ENCODE peak calls at places on chromosomes 13 and 19, in six cellular contexts. K is body of pancreas; Z is spleen; O is effector memory CD4-positive, alpha-beta T cell; G is neural progenitor cell; S is esophagus muscularis mucosa. L is an unnamed sample.

GRCh38 chr19:35009424-35010415 is 9.6 kb downstream of the GRAMD1A start:
- DNase-seq in O (no peak), Z (no peak), K (no peak), G (no peak), S (no peak), L (no peak)

GRCh38 chr13:39597828-39598227 is 5.2 kb downstream of the LHFPL6 start:
- DNase-seq in G (no peak), Z (no peak), O (no peak), S (no peak), K (no peak), L (no peak)

GRCh38 chr13:103788061-103788652 is 721.9 kb upstream of the SLC10A2 start:
- DNase-seq in G (no peak), K (no peak), S (no peak), Z (no peak), O (no peak), L (no peak)

GRCh38 chr19:6738726-6739389 is 622 bp upstream of the TRIP10 start:
- DNase-seq in Z (peak; percentile 90), G (peak; percentile 51), S (no peak), O (peak; percentile 32), K (peak; percentile 50), L (no peak)

GRCh38 chr19:32581704-32582164 is 744 bp downstream of the PDCD5 start:
- DNase-seq in Z (no peak), G (peak; percentile 57), O (no peak), S (no peak), K (no peak), L (no peak)

GRCh38 chr19:46271488-46272197 is 25.2 kb upstream of the HIF3A start:
- DNase-seq in O (no peak), S (no peak), K (no peak), G (no peak), Z (no peak), L (no peak)

GRCh38 chr13:112849500-112849899 is 119.5 kb upstream of the MCF2L start:
- DNase-seq in O (no peak), S (no peak), K (peak; percentile 31), Z (peak; percentile 5), G (no peak), L (no peak)

GRCh38 chr13:75091185-75091584 is 390.8 kb downstream of the TBC1D4 start:
- DNase-seq in Z (no peak), K (no peak), S (no peak), G (no peak), O (no peak), L (no peak)

GRCh38 chr13:51644649-51645048 is 60.4 kb downstream of the WDFY2 start:
- DNase-seq in Z (no peak), S (no peak), O (no peak), K (peak; percentile 46), G (no peak), L (no peak)

GRCh38 chr19:10884273-10884672 is 12.9 kb downstream of the CARM1 start:
- DNase-seq in G (no peak), K (no peak), O (no peak), S (no peak), Z (no peak), L (no peak)

GRCh38 chr13:21104199-21105019 is 43.0 kb upstream of the LATS2 start:
- DNase-seq in O (no peak), Z (no peak), K (no peak), G (no peak), S (no peak), L (no peak)

GRCh38 chr13:46288570-46289259 is 77.0 kb downstream of the LRRC63 start:
- DNase-seq in G (peak; percentile 68), S (no peak), Z (no peak), O (no peak), K (no peak), L (peak; percentile 67)

GRCh38 chr13:114112826-114113322 is 19.5 kb downstream of the RASA3 start:
- DNase-seq in K (no peak), O (no peak), Z (peak; percentile 63), S (no peak), G (peak; percentile 67), L (no peak)
- H3K27ac ChIP-seq in K (no peak overlapping the region), O (peak overlapping the region; percentile 6), Z (peak overlapping the region; percentile 51), S (no peak overlapping the region), G (peak overlapping the region; percentile 75), L (no peak overlapping the region)

GRCh38 chr19:29939628-29940027 is 2.4 kb upstream of the URI1 start:
- DNase-seq in K (no peak), Z (no peak), G (no peak), S (no peak), O (no peak), L (no peak)

GRCh38 chr19:29943615-29944014 is 1.6 kb downstream of the URI1 start:
- DNase-seq in K (no peak), G (no peak), S (no peak), O (no peak), Z (no peak), L (no peak)

GRCh38 chr19:29942404-29943261 is 594 bp downstream of the URI1 start:
- DNase-seq in Z (peak; percentile 95), O (peak; percentile 65), S (no peak), K (peak; percentile 60), G (peak; percentile 84), L (peak; percentile 74)

GRCh38 chr19:29941828-29942403 is at the start of gene URI1:
- DNase-seq in K (peak; percentile 92), S (peak; percentile 95), O (peak; percentile 88), G (peak; percentile 94), Z (peak; percentile 98), L (peak; percentile 92)

GRCh38 chr19:29940971-29941585 is 961 bp upstream of the URI1 start:
- DNase-seq in G (no peak), O (no peak), K (no peak), Z (no peak), S (no peak), L (no peak)
- H3K4me3 ChIP-seq in G (no peak overlapping the region), O (no peak overlapping the region), K (no peak overlapping the region), Z (peak overlapping the region; percentile 79), S (no peak overlapping the region), L (no peak overlapping the region)

GRCh38 chr13:100518394-100519062 is 70.1 kb downstream of the GGACT start:
- DNase-seq in K (no peak), Z (no peak), S (no peak), G (no peak), O (no peak), L (no peak)
- H3K4me1 ChIP-seq in K (peaks cover 31% of the 10 kb centered on the region), Z (peaks cover 20% of the 10 kb centered on the region), S (peaks cover 8% of the 10 kb centered on the region), G (peaks cover 44% of the 10 kb centered on the region), O (no peaks in the 10 kb centered on the region), L (peaks cover 35% of the 10 kb centered on the region)

DNA sequence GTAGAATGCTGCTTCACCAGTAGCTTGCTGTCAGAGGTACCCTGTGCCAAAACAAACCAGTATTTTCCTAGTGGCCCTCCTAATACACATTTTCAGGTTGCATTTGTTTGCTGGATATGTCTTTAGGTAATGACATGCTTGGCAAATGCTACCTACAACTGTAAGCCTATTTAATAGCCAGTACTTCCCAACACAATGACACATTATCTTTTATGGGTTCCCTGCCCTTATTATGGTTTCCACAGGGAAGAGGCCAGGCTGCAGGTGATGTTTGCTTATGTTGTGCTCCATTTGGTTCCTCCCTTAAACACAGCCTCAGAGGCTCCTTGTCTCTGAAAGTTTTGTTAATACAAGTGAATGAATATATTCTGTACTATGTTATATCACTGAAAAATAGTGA is 24.7 kb downstream of the FRY start:
- DNase-seq in Z (no peak), O (no peak), K (no peak), G (no peak), S (no peak), L (no peak)
- H3K27ac ChIP-seq in Z (no peak overlapping the region), O (no peak overlapping the region), K (no peak overlapping the region), G (no peak overlapping the region), S (no peak overlapping the region), L (no peak overlapping the region)

GRCh38 chr13:99990045-99990977 is 8.7 kb downstream of the ZIC2 start:
- DNase-seq in S (peak; percentile 79), O (no peak), G (peak; percentile 63), K (no peak), Z (no peak), L (no peak)
- H3K4me3 ChIP-seq in S (no peak overlapping the region), O (no peak overlapping the region), G (peak overlapping the region; percentile 35), K (no peak overlapping the region), Z (no peak overlapping the region), L (no peak overlapping the region)

GRCh38 chr19:19465436-19466070 is 49.8 kb downstream of the TSSK6 start:
- DNase-seq in O (no peak), K (peak; percentile 80), S (no peak), G (no peak), Z (no peak), L (no peak)

GRCh38 chr19:19463348-19464117 is 51.8 kb downstream of the TSSK6 start:
- DNase-seq in S (no peak), G (no peak), K (peak; percentile 44), O (no peak), Z (no peak), L (no peak)

GRCh38 chr19:19466201-19466600 is 49.1 kb downstream of the TSSK6 start:
- DNase-seq in Z (no peak), G (no peak), O (no peak), K (no peak), S (no peak), L (no peak)

GRCh38 chr19:19461671-19462622 is 53.4 kb downstream of the TSSK6 start:
- DNase-seq in S (no peak), K (peak; percentile 90), Z (peak; percentile 89), G (peak; percentile 85), O (no peak), L (no peak)

DNA sequence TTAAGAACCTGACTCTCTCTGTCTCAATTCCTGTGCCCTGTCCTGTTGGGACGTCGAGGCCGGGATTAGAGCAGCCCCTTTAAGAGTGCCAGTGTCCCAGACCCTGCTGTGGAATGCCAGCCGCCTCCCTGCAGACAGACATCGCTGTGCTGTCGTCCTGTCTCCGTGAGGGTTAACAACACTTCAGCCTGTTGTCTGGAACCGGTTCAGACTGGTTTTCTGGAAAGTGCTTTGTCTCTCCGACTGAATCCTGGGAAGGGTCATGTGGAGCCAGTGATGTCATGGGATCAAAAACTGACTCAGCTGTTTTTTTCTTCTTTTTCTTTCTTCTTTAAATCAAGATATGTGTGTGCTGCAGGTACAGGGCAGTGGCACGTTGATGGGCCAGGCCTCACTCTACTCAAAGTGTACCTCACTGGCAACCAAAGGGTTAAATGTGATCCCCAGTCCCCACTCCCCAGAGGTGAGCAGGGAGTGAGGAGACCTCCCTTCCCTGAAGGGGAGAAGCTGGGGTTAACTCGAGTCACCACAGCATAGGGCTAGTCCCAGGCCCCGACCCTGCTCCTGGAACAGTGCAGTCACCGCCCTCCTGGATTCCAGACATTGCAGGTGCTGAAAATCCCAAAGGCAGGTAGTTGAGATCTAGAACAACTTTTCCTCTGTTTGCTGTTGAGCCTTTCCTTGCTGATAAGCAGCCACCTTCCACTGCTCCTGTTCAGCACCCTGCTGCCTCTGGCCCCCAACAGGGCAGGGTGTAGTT is 50.8 kb downstream of the TSSK6 start:
- DNase-seq in Z (no peak), S (no peak), O (no peak), K (peak; percentile 77), G (peak; percentile 83), L (no peak)
- H3K4me1 ChIP-seq in Z (peaks cover 57% of the 10 kb centered on the region), S (peaks cover 56% of the 10 kb centered on the region), O (peaks cover 46% of the 10 kb centered on the region), K (peaks cover 64% of the 10 kb centered on the region), G (peaks cover 54% of the 10 kb centered on the region), L (peaks cover 54% of the 10 kb centered on the region)